ENCODE peak calls at places on chromosomes 4 and X, in eight cellular contexts. J is body of pancreas, Z is PC-3, L is bronchial epithelial cell, B is breast epithelium, N is right lobe of liver, D is astrocyte of the cerebellum, O is fibroblast of pulmonary artery. M is an unnamed sample.

GRCh38 chrX:15674514-15674898 is 9.9 kb upstream of the CLTRN start:
- DNase-seq in D (peak; percentile 90), L (peak; percentile 84), O (peak; percentile 94), Z (peak; percentile 94), J (peak; percentile 92), B (peak; percentile 97), N (peak; percentile 96), M (peak; percentile 85)

GRCh38 chr4:142440093-142440492 is 406.0 kb downstream of the INPP4B start:
- DNase-seq in D (no peak), O (peak; percentile 9), N (no peak), L (no peak), J (no peak), Z (no peak), B (no peak), M (no peak)

GRCh38 chrX:112083624-112084326 is 1.2 kb upstream of the TRPC5 start:
- DNase-seq in B (no peak), D (no peak), Z (no peak), L (no peak), J (no peak), O (no peak), N (peak; percentile 61), M (no peak)

GRCh38 chrX:106894978-106895452 is 8.1 kb downstream of the RIPPLY1 start:
- DNase-seq in D (peak; percentile 39), O (peak; percentile 74), B (no peak), L (peak; percentile 77), N (no peak), Z (peak; percentile 91), J (no peak), M (peak; percentile 71)

GRCh38 chr4:172648471-172648870 is 520.1 kb upstream of the GALNT7 start:
- DNase-seq in L (peak; percentile 60), N (no peak), B (no peak), D (no peak), J (no peak), Z (peak; percentile 71), O (no peak), M (no peak)

GRCh38 chr4:14233126-14233525 is 605.6 kb upstream of the BOD1L1 start:
- DNase-seq in O (no peak), L (no peak), B (no peak), J (no peak), D (no peak), Z (no peak), N (no peak), M (no peak)

GRCh38 chrX:40068048-40068447 is 29.7 kb downstream of the BCOR start:
- DNase-seq in D (no peak), Z (peak; percentile 45), B (no peak), O (peak; percentile 12), L (peak; percentile 15), N (no peak), J (no peak), M (no peak)

GRCh38 chr4:149785686-149786431 is 29.8 kb downstream of the IQCM start:
- DNase-seq in L (no peak), O (peak; percentile 56), J (no peak), N (no peak), B (no peak), D (peak; percentile 57), Z (peak; percentile 21), M (peak; percentile 11)

GRCh38 chr4:89184407-89184806 is 73.1 kb downstream of the TIGD2 start:
- DNase-seq in Z (no peak), B (no peak), O (no peak), D (no peak), L (no peak), N (no peak), J (no peak), M (no peak)

GRCh38 chr4:119314356-119314755 is 7.6 kb downstream of the FABP2 start:
- DNase-seq in O (peak; percentile 67), J (no peak), B (no peak), D (peak; percentile 29), N (no peak), Z (peak; percentile 59), L (peak; percentile 47), M (no peak)

GRCh38 chr4:164442167-164442566 is 311.8 kb upstream of the SMIM31 start:
- DNase-seq in O (no peak), Z (peak; percentile 67), J (no peak), N (no peak), L (peak; percentile 92), B (no peak), D (no peak), M (no peak)

GRCh38 chrX:13540602-13541001 is 28.8 kb upstream of the EGFL6 start:
- DNase-seq in B (no peak), J (no peak), O (no peak), L (no peak), N (no peak), Z (no peak), D (no peak), M (no peak)

DNA sequence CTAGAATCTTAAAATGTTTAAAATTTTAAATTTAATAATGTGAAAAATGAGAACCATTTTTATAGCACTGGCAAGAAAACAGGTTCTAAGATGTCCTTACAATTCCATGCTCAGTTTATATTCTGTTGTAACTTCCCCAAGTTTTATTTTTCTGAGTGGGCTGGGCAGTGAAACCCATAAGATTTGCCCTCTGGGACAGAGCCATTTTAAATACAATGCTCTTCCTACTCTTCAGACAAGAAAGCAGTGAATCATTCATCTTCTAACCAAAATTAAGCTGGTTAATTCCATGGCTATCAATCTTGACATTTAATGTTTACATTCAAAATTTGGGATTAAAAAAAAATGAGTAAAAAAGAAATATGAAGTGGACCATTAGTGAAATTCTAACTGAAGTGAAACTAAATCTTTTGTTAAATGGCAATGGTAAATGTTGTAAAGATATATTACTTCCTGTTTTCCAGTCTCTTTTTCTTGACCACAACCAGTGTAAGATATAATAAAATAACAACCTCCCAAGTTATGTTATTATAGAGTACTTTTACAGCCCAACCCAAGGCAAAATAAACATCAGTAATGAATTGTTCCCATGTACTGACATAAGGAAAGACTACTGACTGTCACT is 37.2 kb upstream of the PTPN13 start:
- DNase-seq in N (no peak), L (peak; percentile 39), Z (peak; percentile 25), O (peak; percentile 32), D (no peak), B (no peak), J (no peak), M (no peak)
- H3K4me3 ChIP-seq in N (no peak overlapping the region), L (no peak overlapping the region), Z (no peak overlapping the region), O (no peak overlapping the region), D (no peak overlapping the region), B (no peak overlapping the region), J (no peak overlapping the region), M (no peak overlapping the region)

GRCh38 chr4:155025762-155026457 is 182.5 kb upstream of the NPY2R start:
- DNase-seq in D (no peak), O (peak; percentile 66), J (peak; percentile 77), Z (peak; percentile 79), B (no peak), N (no peak), L (peak; percentile 13), M (peak; percentile 39)
- TF ChIP-seq CTCF in D (peak; percentile 64), O (peak; percentile 62), J (peak; percentile 75), Z (peak; percentile 84), B (no peak), N (peak; percentile 51), L (peak; percentile 48), M (peak; percentile 73)

GRCh38 chr4:123260429-123261052 is 136.1 kb upstream of the SPRY1 start:
- DNase-seq in B (no peak), N (no peak), O (no peak), L (no peak), J (no peak), D (no peak), Z (no peak), M (no peak)

GRCh38 chr4:123256901-123257300 is 139.7 kb upstream of the SPRY1 start:
- DNase-seq in J (no peak), D (no peak), O (no peak), Z (no peak), N (no peak), B (no peak), L (no peak), M (no peak)

GRCh38 chr4:123257563-123257962 is 139.0 kb upstream of the SPRY1 start:
- DNase-seq in J (no peak), D (no peak), N (no peak), O (no peak), Z (no peak), B (no peak), L (no peak), M (no peak)

GRCh38 chr4:123262080-123262479 is 134.5 kb upstream of the SPRY1 start:
- DNase-seq in O (no peak), D (no peak), L (no peak), B (no peak), N (no peak), J (no peak), Z (no peak), M (no peak)

DNA sequence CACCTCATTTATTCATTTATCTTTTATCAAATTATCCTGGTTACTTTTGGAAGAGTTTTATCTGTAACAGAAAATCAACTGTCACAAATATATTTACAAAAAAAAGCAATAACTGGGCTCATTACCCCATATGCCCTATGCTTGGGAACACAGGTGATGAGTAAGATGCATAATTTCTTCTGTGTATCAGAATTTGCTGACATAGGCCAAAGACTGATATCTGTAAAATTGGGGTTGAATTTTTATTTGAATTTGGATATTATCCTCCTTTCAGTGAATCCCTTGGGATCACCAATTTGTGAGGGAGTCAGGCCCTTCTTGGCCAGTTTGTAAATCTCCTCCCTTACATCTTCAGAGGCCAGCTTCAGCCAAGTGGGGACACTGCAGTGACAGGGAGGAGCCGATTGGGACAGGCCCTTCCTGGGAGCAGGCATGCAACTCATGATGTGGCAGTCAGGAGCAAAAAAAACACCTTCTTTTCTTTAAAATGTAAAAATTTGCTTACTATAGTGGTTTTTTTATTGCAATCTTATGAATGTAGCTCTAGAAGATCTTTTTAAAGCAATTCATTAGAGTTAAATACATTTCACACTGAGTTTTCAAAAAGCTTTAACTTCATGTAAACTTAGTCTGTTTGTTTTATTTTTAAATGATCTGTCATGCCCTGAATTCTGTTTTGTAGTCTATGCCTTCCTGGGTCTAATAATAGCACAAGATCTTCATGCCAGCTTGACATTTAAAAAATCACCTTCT is 136.7 kb upstream of the SPRY1 start:
- DNase-seq in O (no peak), L (no peak), N (no peak), B (no peak), D (no peak), J (no peak), Z (no peak), M (no peak)
- H3K4me3 ChIP-seq in O (no peak overlapping the region), L (no peak overlapping the region), N (no peak overlapping the region), B (no peak overlapping the region), D (no peak overlapping the region), J (no peak overlapping the region), Z (no peak overlapping the region), M (no peak overlapping the region)

GRCh38 chr4:109334596-109335105 is 32.2 kb upstream of the COL25A1 start:
- DNase-seq in L (no peak), J (no peak), O (no peak), N (no peak), B (no peak), Z (no peak), D (no peak), M (no peak)

GRCh38 chr4:109334129-109334528 is 31.7 kb upstream of the COL25A1 start:
- DNase-seq in N (no peak), O (peak; percentile 2), J (no peak), Z (no peak), B (no peak), L (no peak), D (no peak), M (no peak)

DNA sequence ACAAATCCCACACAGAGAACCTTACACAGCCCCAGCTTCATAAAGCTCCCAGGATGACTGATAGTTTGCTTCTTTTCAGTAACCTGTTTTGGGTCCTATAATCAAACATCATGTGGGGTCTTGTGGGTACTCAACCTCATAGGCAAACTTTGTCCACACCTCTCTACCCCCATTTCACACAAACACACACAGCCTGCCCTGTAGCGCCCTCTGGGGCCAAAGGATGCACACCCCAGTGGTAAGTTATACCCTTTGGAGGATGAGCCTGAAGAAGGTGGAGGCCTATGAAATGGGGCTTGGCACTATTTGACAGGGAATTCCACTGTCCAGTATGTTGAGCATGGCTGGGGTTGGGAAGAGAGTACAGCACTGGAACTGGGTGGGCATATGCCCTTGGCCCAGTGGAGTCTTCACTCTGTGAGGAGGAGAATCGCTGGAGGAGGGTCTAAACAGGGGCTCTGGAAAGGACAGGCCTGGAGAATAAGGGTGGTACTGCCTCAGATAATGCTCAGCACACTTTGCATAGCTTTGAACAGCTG is 30.5 kb upstream of the COL25A1 start:
- DNase-seq in O (peak; percentile 2), N (no peak), D (no peak), J (no peak), Z (no peak), L (no peak), B (no peak), M (no peak)
- TF ChIP-seq CTCF in O (peak; percentile 28), N (no peak), D (peak; percentile 15), J (no peak), Z (peak; percentile 32), L (peak; percentile 6), B (no peak), M (peak; percentile 37)

M was measured in retinal pigment epithelial cell.